ENCODE peak calls at places on chromosomes 16 and 17, in five cellular contexts. L is endodermal cell, D is H9, T is progenitor cell of endocrine pancreas, Z is neural crest cell. Q is an unnamed sample.

GRCh38 chr17:55577687-55578086 is 66.4 kb upstream of the SMIM36 start:
- DNase-seq in D (no peak), Z (no peak), T (no peak), L (no peak), Q (no peak)

GRCh38 chr17:45127583-45128300 is 4.6 kb downstream of the PLCD3 start:
- DNase-seq in T (no peak), Z (no peak), D (peak), L (peak), Q (no peak)

GRCh38 chr17:70136131-70136530 is 33.2 kb upstream of the KCNJ2 start:
- DNase-seq in Z (no peak), T (no peak), L (no peak), D (no peak), Q (no peak)

GRCh38 chr16:56346131-56346890 is 79.0 kb downstream of the AMFR start:
- DNase-seq in Z (no peak), T (no peak), L (no peak), D (no peak), Q (no peak)

GRCh38 chr17:75288784-75289121 is 480 bp downstream of the SLC25A19 start:
- DNase-seq in Z (peak), D (peak), L (peak), T (peak), Q (no peak)

GRCh38 chr16:3645504-3646347 is 8.8 kb upstream of the DNASE1 start:
- DNase-seq in Z (peak), D (peak), L (peak), T (no peak), Q (peak)

GRCh38 chr17:55632893-55633292 is 89.8 kb downstream of the TMEM100 start:
- DNase-seq in Z (no peak), D (no peak), T (no peak), L (no peak), Q (no peak)

GRCh38 chr16:28891964-28892890 is 13.9 kb downstream of the ATP2A1 start:
- DNase-seq in L (no peak), Z (no peak), D (no peak), T (no peak), Q (no peak)

GRCh38 chr17:58153046-58153445 is 4.9 kb downstream of the OR4D1 start:
- DNase-seq in T (no peak), Z (no peak), D (no peak), L (no peak), Q (no peak)

GRCh38 chr17:74280093-74280513 is 6.1 kb downstream of the DNAI2 start:
- DNase-seq in D (no peak), L (no peak), T (no peak), Z (no peak), Q (no peak)

GRCh38 chr16:17258848-17259713 is 211.7 kb downstream of the XYLT1 start:
- DNase-seq in Z (no peak), D (peak), L (peak), T (no peak), Q (no peak)

GRCh38 chr16:16171332-16171919 is 51.9 kb downstream of the ABCC6 start:
- DNase-seq in D (no peak), L (no peak), T (no peak), Z (no peak), Q (no peak)

GRCh38 chr17:76716146-76716833 is 5.5 kb upstream of the MXRA7 start:
- DNase-seq in D (no peak), Z (no peak), T (no peak), L (no peak), Q (no peak)

GRCh38 chr17:59851431-59852375 is 41.0 kb downstream of the TUBD1 start:
- DNase-seq in Z (no peak), L (no peak), T (no peak), D (no peak), Q (no peak)

GRCh38 chr16:85662976-85663830 is 25.6 kb downstream of the GINS2 start:
- DNase-seq in T (no peak), L (no peak), D (no peak), Z (no peak), Q (no peak)

GRCh38 chr16:88503374-88503770 is 50.3 kb downstream of the ZFPM1 start:
- DNase-seq in D (no peak), T (no peak), L (no peak), Z (no peak), Q (no peak)

GRCh38 chr17:81487487-81488275 is 24.9 kb downstream of the ACTG1 start:
- DNase-seq in D (peak), T (peak), Z (peak), L (peak), Q (peak)

GRCh38 chr17:77392376-77393273 is 251.9 kb downstream of the SEC14L1 start:
- DNase-seq in T (no peak), Z (no peak), L (peak), D (peak), Q (peak)

GRCh38 chr17:52505601-52506000 is 347.1 kb upstream of the CA10 start:
- DNase-seq in L (no peak), T (no peak), D (no peak), Z (no peak), Q (no peak)

GRCh38 chr17:80426671-80427326 is 11.8 kb downstream of the ENDOV start:
- DNase-seq in Z (peak), D (peak), T (peak), L (peak), Q (peak)

GRCh38 chr17:13597723-13598347 is 3.9 kb downstream of the HS3ST3A1 start:
- DNase-seq in T (no peak), D (no peak), Z (peak), L (peak), Q (peak)

GRCh38 chr17:40203131-40203530 is 16.0 kb upstream of the WIPF2 start:
- DNase-seq in D (no peak), Z (no peak), T (no peak), L (no peak), Q (no peak)

GRCh38 chr16:31439519-31439918 is 3.1 kb downstream of the ZNF843 start:
- DNase-seq in D (no peak), T (no peak), Z (no peak), L (no peak), Q (no peak)

GRCh38 chr17:13462161-13462560 is 139.6 kb downstream of the HS3ST3A1 start:
- DNase-seq in T (no peak), L (no peak), D (no peak), Z (no peak), Q (no peak)

GRCh38 chr17:40331743-40332641 is 23.0 kb downstream of the RARA start:
- DNase-seq in T (no peak), L (no peak), Z (no peak), D (no peak), Q (no peak)

GRCh38 chr16:80288616-80289015 is 252.2 kb upstream of the DYNLRB2 start:
- DNase-seq in Z (no peak), L (no peak), D (no peak), T (no peak), Q (no peak)

GRCh38 chr16:47143677-47144558 is at the start of gene NETO2:
- DNase-seq in Z (peak), D (peak), T (peak), L (peak), Q (peak)

GRCh38 chr17:68431661-68432071 is 25.6 kb downstream of the WIPI1 start:
- DNase-seq in Z (peak), T (no peak), D (peak), L (peak), Q (peak)

GRCh38 chr17:55433629-55434422 is 12.2 kb upstream of the MMD start:
- DNase-seq in Z (no peak), D (no peak), T (no peak), L (no peak), Q (no peak)

GRCh38 chr17:63676540-63676933 is 23.4 kb downstream of the LIMD2 start:
- DNase-seq in L (no peak), T (no peak), Z (no peak), D (no peak), Q (no peak)

GRCh38 chr16:8948831-8949230 is 14.9 kb downstream of the USP7 start:
- DNase-seq in D (no peak), T (no peak), Z (no peak), L (no peak), Q (no peak)

GRCh38 chr16:8948069-8948593 is 15.6 kb downstream of the USP7 start:
- DNase-seq in D (no peak), Z (no peak), L (no peak), T (no peak), Q (no peak)

GRCh38 chr16:8944113-8944765 is 19.5 kb downstream of the USP7 start:
- DNase-seq in L (peak), Z (no peak), T (no peak), D (no peak), Q (no peak)

GRCh38 chr16:8945626-8946296 is 17.9 kb downstream of the USP7 start:
- DNase-seq in L (no peak), Z (no peak), T (no peak), D (no peak), Q (no peak)

DNA sequence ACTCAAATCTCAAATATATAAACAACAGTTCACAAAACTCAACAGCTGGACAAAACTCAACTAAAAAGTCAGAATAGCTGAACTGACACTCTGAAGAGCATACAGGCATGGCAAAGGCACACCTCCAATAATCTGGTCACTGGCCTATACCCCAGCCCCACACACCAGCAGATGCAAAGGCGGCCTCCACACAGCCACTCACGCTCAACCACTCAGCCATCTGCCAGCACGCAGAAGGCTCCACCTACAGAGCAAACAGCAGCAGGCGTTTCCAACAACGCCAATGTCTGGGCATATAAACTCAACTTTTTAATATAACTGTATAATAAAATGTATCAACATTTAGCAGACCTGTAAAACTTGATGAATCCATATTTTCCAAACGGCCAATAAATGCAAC is 17.2 kb downstream of the USP7 start:
- DNase-seq in Z (no peak), D (no peak), L (peak), T (no peak), Q (no peak)
- TF ChIP-seq CTCF in Z (no peak), D (no peak), L (no peak), T (no peak), Q (no peak)

GRCh38 chr17:41537614-41537954 is 9.5 kb upstream of the KRT19 start:
- DNase-seq in L (peak), D (no peak), Z (no peak), T (no peak), Q (no peak)
- TF ChIP-seq CTCF in L (no peak), D (no peak), Z (no peak), T (no peak), Q (no peak)

GRCh38 chr16:68091604-68092261 is 6.6 kb downstream of the NFATC3 start:
- DNase-seq in T (no peak), D (no peak), L (no peak), Z (no peak), Q (no peak)

GRCh38 chr16:68097088-68097487 is 11.9 kb downstream of the NFATC3 start:
- DNase-seq in Z (no peak), T (no peak), D (no peak), L (no peak), Q (no peak)

GRCh38 chr16:68096491-68096890 is 11.3 kb downstream of the NFATC3 start:
- DNase-seq in L (no peak), T (no peak), D (no peak), Z (no peak), Q (no peak)

GRCh38 chr16:68094614-68094934 is 9.4 kb downstream of the NFATC3 start:
- DNase-seq in L (no peak), Z (no peak), T (no peak), D (no peak), Q (no peak)

DNA sequence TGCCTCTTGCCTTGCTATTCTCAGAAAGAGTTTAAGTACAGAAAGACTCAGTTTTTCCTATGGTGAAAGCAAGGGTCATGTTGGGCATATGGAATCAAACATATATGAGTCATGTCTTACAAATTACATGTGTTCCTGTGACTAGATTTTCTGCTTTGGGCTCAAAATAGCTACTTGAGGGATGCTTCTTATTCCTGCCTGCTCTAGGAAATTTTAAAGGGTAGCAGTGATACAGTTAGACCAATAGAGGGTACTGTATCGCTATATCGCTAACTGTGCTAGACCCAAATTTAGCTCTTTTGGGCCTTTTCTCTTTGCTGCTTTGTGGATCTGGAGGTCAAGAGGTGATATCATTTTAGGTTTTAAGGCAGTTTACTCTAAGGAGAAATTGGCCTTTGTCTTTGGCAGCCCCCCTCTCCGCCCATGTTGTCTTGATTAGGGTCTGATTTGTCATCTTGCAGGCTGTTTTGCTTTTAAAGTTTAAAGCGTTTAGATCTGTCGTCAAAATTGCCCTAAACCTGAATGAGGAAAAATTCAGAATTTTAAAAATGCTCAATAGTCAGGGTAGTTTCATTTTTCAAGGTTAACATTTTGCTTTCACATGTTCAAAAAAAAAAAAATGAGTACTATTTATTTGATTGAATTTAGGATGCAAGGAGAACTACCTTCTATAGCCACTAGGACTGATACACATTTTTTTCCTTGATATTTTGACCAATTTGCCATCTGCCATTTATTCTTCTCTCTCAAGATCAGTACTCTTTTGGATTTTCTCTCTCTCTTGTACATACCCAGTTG is 8.8 kb downstream of the NFATC3 start:
- DNase-seq in L (no peak), D (no peak), T (no peak), Z (no peak), Q (no peak)
- TF ChIP-seq CTCF in L (peak), D (peak), T (peak), Z (peak), Q (peak)

DNA sequence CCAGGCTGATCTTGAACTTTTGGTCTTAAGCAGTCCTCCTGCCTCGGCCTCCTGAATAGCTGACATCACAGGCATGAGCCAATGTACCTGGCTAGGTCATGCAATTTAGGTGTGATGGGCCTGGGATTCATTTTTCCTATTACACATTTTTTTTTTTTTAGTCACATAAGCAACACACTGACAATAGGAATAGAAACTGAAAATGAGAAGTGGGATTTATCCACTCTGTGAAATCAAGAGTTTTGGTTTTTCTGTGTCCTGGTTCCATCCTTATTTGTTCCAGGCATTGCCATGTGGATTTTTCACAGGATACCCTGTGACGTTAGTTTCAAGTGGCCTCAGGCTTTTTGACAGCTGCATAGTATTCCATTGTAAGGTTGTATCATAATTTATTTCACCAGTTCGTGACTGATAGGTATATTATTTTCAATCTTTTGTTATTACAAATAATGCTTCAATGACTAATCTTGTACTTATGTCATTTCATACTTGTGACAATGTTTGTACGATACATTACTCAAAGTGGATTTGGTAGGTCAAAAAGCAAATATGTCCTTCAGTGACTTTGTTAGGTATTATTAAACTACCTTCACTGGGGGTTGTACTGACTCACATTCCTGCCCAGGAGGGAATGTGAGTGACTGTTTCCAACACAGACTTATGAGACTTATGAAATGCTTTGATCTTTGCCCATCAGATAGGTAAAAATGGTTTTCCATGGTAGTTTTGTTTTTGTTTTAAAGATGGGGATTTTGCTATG is 10.6 kb downstream of the ADCY7 start:
- DNase-seq in Z (no peak), T (no peak), D (no peak), L (no peak), Q (no peak)
- TF ChIP-seq CTCF in Z (no peak), T (no peak), D (no peak), L (no peak), Q (no peak)

GRCh38 chr17:18182978-18183333 is 672 bp upstream of the ALKBH5 start:
- DNase-seq in Z (peak), L (no peak), T (peak), D (no peak), Q (peak)

GRCh38 chr17:18185391-18185790 is 1.8 kb downstream of the ALKBH5 start:
- DNase-seq in D (no peak), L (no peak), Z (no peak), T (no peak), Q (no peak)

GRCh38 chr17:18184143-18185007 is 747 bp downstream of the ALKBH5 start:
- DNase-seq in L (peak), Z (no peak), D (peak), T (no peak), Q (peak)

GRCh38 chr17:18182190-18182977 is 1.2 kb upstream of the ALKBH5 start:
- DNase-seq in Z (no peak), L (no peak), D (peak), T (peak), Q (peak)

DNA sequence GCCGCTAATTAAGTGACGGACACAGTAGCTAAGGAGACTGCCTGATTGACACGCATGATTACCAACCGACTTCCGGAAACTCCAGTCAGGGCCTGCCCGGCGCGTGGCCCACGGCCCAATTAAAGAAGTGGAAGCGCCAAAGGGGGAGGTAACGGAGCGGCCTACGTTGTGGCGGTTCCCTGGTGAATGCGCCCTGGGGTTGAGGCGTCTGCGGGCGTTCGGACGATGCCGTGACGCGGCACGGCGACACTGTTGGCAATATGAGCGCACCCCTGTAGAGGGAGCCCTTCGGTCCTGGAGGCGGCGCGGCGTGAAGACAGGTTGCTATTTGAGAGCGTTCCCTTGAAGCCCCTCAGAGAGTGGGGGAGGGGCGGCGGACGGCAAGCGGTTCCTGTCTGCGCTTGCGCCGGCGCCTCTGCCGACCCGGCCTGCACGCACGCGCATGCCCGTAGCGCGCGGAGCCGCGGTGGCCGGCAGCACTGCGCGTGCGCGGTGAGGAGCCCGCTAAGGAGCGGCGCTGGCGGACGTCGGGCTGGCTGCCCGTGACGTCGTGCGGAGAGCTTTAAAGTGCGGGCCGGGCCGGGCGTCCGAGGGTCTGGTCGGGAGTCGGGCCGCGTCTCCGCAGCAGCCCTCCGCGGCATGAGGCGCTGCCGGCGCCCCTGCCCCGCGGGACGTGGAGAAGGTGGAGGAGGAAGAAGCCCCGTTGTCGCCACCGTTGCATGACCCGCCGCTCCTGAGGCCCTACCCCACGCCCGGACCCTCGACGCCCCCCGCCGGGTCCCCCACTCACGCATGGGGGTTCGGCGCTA is at the start of gene ALKBH5:
- DNase-seq in D (peak), T (peak), L (peak), Z (peak), Q (peak)
- TF ChIP-seq CTCF in D (peak), T (peak), L (peak), Z (peak), Q (peak)

GRCh38 chr17:5481451-5481850 is 4.5 kb downstream of the DERL2 start:
- DNase-seq in Z (no peak), L (no peak), D (no peak), T (no peak), Q (no peak)
- TF ChIP-seq CTCF in Z (no peak), L (no peak), D (no peak), T (no peak), Q (no peak)

GRCh38 chr17:3882276-3882675 is 10.6 kb downstream of the CAMKK1 start:
- DNase-seq in T (no peak), L (no peak), D (no peak), Z (no peak), Q (no peak)
- TF ChIP-seq CTCF in T (no peak), L (no peak), D (no peak), Z (no peak), Q (no peak)

GRCh38 chr16:67528222-67528869 is at the start of gene RIPOR1:
- DNase-seq in D (peak), T (peak), L (peak), Z (peak), Q (peak)
- TF ChIP-seq CTCF in D (no peak), T (no peak), L (no peak), Z (no peak), Q (no peak)